ENCODE peak calls at places on chromosomes 3 and 15, in seven cellular contexts. C is endothelial cell of umbilical vein; Z is brain microvascular endothelial cell; O is body of pancreas; L is CD8-positive, alpha-beta T cell; I is colonic mucosa; Y is breast epithelium. X is an unnamed sample. For H3K36me3, the result is how much of the 10 kb centered on the place peaks cover.

GRCh38 chr3:69665026-69665739 is 74.1 kb upstream of the MITF start:
- DNase-seq in L (no peak), C (peak), Y (no peak), Z (peak), I (peak), O (peak), X (no peak)

GRCh38 chr3:12658593-12659058 is 5.3 kb downstream of the RAF1 start:
- DNase-seq in L (no peak), Y (no peak), I (no peak), C (no peak), Z (no peak), O (no peak), X (peak)

GRCh38 chr3:57727096-57727495 is 29.0 kb upstream of the SLMAP start:
- DNase-seq in O (no peak), Y (no peak), Z (peak), C (no peak), L (no peak), I (no peak), X (no peak)

GRCh38 chr3:12049675-12050074 is 45.5 kb downstream of the SYN2 start:
- DNase-seq in C (peak), O (no peak), I (no peak), Z (no peak), L (no peak), Y (no peak), X (no peak)

GRCh38 chr15:61410656-61411055 is 181.6 kb upstream of the RORA start:
- DNase-seq in I (no peak), Z (no peak), C (no peak), O (no peak), Y (no peak), L (no peak), X (no peak)

GRCh38 chr3:13878711-13879101 is 1.2 kb downstream of the WNT7A start:
- DNase-seq in O (no peak), Z (no peak), I (no peak), C (no peak), L (no peak), Y (no peak), X (no peak)

GRCh38 chr3:15682766-15683165 is 81.2 kb downstream of the BTD start:
- DNase-seq in L (no peak), Y (no peak), O (no peak), I (no peak), C (peak), Z (no peak), X (no peak)

GRCh38 chr15:58497036-58497785 is 65.4 kb downstream of the LIPC start:
- DNase-seq in C (no peak), L (no peak), Z (no peak), I (no peak), O (no peak), Y (no peak), X (no peak)

GRCh38 chr3:71893702-71894479 is 108.9 kb upstream of the PROK2 start:
- DNase-seq in C (no peak), Z (no peak), I (no peak), L (no peak), Y (no peak), O (no peak), X (no peak)

GRCh38 chr3:58665410-58665809 is 1.2 kb downstream of the FAM3D start:
- DNase-seq in L (no peak), O (no peak), Y (no peak), C (no peak), I (no peak), Z (no peak), X (no peak)

GRCh38 chr3:172128852-172129251 is 89.5 kb downstream of the FNDC3B start:
- DNase-seq in Z (no peak), O (no peak), I (no peak), L (no peak), C (no peak), Y (no peak), X (no peak)

GRCh38 chr3:172127141-172127540 is 87.8 kb downstream of the FNDC3B start:
- DNase-seq in C (no peak), L (no peak), Y (no peak), O (no peak), Z (no peak), I (no peak), X (no peak)

GRCh38 chr3:172126741-172127140 is 87.4 kb downstream of the FNDC3B start:
- DNase-seq in O (no peak), L (no peak), I (no peak), Z (no peak), Y (no peak), C (no peak), X (no peak)

GRCh38 chr3:172129534-172129867 is 90.1 kb downstream of the FNDC3B start:
- DNase-seq in C (no peak), I (no peak), Y (no peak), L (no peak), O (no peak), Z (no peak), X (no peak)

GRCh38 chr3:172127929-172128580 is 88.7 kb downstream of the FNDC3B start:
- DNase-seq in I (no peak), Z (no peak), O (no peak), Y (no peak), L (no peak), C (no peak), X (no peak)
- TF ChIP-seq CTCF in I (no peak), Z (no peak), O (no peak), Y (no peak), L (no peak), C (no peak), X (no peak)

GRCh38 chr3:124993462-124993861 is 58.9 kb upstream of the MUC13 start:
- DNase-seq in Y (no peak), O (no peak), Z (peak), L (no peak), I (no peak), C (no peak), X (peak)
- H3K36me3 ChIP-seq in Y (under half), O (under half), Z (half or more), L (under half), I (under half), C (under half), X (half or more)

DNA sequence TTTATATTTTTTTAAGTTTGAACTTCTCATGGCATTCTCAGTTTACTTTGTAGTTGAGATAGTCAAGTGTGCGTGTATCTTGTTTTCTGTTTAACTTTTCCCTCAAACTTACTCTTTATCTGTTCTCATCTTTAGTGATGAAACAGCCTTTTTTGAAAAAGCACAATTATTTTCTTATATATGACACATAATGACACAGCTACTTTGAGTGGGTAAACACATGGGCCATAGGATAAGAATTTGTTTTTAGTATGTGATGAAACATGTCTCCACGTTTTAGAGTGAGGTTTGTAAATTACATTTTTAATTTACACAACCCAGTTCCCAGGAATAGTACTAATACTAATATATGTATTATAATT is 3.2 kb downstream of the DIPK2A start:
- DNase-seq in O (no peak), I (no peak), C (peak), Y (no peak), Z (no peak), L (no peak), X (no peak)
- H3K4me3 ChIP-seq in O (no peak), I (no peak), C (peak), Y (peak), Z (peak), L (no peak), X (peak)

GRCh38 chr15:85865070-85865684 is 70.5 kb upstream of the KLHL25 start:
- DNase-seq in Z (peak), O (peak), Y (no peak), L (no peak), C (peak), I (no peak), X (no peak)
- TF ChIP-seq CTCF in Z (peak), O (peak), Y (peak), L (no peak), C (peak), I (peak), X (peak)

DNA sequence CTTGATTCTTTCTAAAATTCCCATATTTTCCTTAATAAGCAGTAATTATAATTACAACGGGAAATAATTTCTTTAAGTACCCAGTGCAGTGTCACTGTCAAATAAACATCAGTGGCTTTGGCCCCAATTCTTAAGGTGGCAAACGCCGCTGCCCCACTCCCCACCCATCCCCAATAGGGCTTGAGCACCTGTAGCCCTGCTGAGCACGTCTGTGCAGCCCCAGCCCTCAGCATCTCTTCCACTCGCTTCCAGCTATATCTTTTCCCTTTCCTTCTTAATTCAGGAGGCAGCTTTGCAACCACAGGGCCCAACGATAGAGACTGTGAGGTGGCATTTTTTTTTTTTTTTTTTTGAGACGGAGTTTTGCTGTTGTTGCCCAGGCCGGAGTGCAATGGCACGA is 9.0 kb downstream of the PPM1M start:
- DNase-seq in L (no peak), Y (no peak), Z (no peak), O (no peak), C (no peak), I (no peak), X (no peak)
- H3K36me3 ChIP-seq in L (half or more), Y (under half), Z (half or more), O (under half), C (under half), I (under half), X (under half)

DNA sequence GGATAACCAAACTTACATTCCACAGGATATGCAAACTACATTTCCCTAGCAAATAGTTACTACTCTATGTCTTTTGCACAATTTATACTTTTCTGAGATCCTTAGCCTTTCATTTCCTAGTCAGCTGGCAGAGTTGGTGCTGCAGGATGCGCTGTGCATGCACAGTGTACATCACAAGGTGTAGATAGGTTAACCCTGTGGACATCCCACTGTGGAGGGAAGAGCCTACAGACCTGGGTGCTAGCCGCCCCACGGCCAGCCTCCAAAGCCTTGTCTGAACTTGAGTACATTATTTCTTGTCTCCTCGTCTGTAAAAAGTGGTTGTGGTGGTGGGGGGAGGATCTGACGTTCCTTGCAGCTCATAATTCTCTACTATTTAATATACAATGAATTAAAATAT is 3.5 kb downstream of the TNFSF10 start:
- DNase-seq in L (no peak), C (no peak), I (no peak), Y (no peak), Z (no peak), O (no peak), X (no peak)
- H3K4me3 ChIP-seq in L (no peak), C (no peak), I (peak), Y (peak), Z (no peak), O (no peak), X (no peak)

GRCh38 chr3:107540857-107541256 is 18.1 kb downstream of the BBX start:
- DNase-seq in I (no peak), Z (no peak), L (no peak), C (no peak), Y (no peak), O (no peak), X (no peak)

GRCh38 chr3:107545680-107546120 is 22.9 kb downstream of the BBX start:
- DNase-seq in Y (no peak), L (no peak), I (no peak), Z (peak), C (no peak), O (no peak), X (no peak)

GRCh38 chr3:107548601-107549000 is 25.8 kb downstream of the BBX start:
- DNase-seq in L (no peak), I (no peak), Y (no peak), C (no peak), O (no peak), Z (no peak), X (no peak)

GRCh38 chr3:107542665-107543064 is 19.9 kb downstream of the BBX start:
- DNase-seq in O (no peak), C (no peak), I (no peak), L (no peak), Y (no peak), Z (no peak), X (no peak)

GRCh38 chr3:107543666-107544065 is 20.9 kb downstream of the BBX start:
- DNase-seq in C (peak), Z (no peak), I (no peak), O (peak), L (no peak), Y (no peak), X (no peak)
- TF ChIP-seq CTCF in C (peak), Z (no peak), I (no peak), O (no peak), L (no peak), Y (no peak), X (peak)

GRCh38 chr15:43520138-43520537 is 2.7 kb downstream of the MAP1A start:
- DNase-seq in I (no peak), Y (no peak), Z (no peak), L (no peak), C (no peak), O (no peak), X (no peak)

GRCh38 chr15:43523646-43524045 is 6.2 kb downstream of the MAP1A start:
- DNase-seq in O (no peak), I (no peak), L (no peak), C (no peak), Y (no peak), Z (no peak), X (no peak)

GRCh38 chr15:43521419-43521818 is 4.0 kb downstream of the MAP1A start:
- DNase-seq in L (no peak), Z (no peak), C (no peak), O (no peak), Y (no peak), I (no peak), X (no peak)

GRCh38 chr15:43524254-43524847 is 6.9 kb downstream of the MAP1A start:
- DNase-seq in I (no peak), O (no peak), Z (no peak), L (no peak), Y (no peak), C (no peak), X (no peak)

GRCh38 chr15:43522247-43522646 is 4.8 kb downstream of the MAP1A start:
- DNase-seq in O (no peak), I (no peak), L (no peak), Z (no peak), Y (no peak), C (no peak), X (no peak)
- H3K36me3 ChIP-seq in O (under half), I (under half), L (under half), Z (under half), Y (under half), C (under half), X (under half)

GRCh38 chr15:86663304-86663703 is 583.6 kb downstream of the AGBL1 start:
- DNase-seq in Z (no peak), I (no peak), C (no peak), O (no peak), L (no peak), Y (no peak), X (no peak)

GRCh38 chr15:86654501-86654900 is 574.8 kb downstream of the AGBL1 start:
- DNase-seq in I (no peak), Y (no peak), Z (no peak), L (no peak), O (no peak), C (no peak), X (no peak)

GRCh38 chr15:86664581-86664980 is 584.9 kb downstream of the AGBL1 start:
- DNase-seq in Z (no peak), I (no peak), L (no peak), O (no peak), C (no peak), Y (no peak), X (no peak)

GRCh38 chr15:86661580-86661979 is 581.9 kb downstream of the AGBL1 start:
- DNase-seq in Z (no peak), I (no peak), O (no peak), L (no peak), Y (no peak), C (no peak), X (no peak)

GRCh38 chr15:86660012-86660411 is 580.3 kb downstream of the AGBL1 start:
- DNase-seq in O (no peak), I (no peak), L (no peak), C (no peak), Z (no peak), Y (no peak), X (no peak)
- H3K4me3 ChIP-seq in O (no peak), I (no peak), L (no peak), C (no peak), Z (no peak), Y (no peak), X (no peak)